ENCODE peak calls at places on chromosomes 13 and 19, in six cellular contexts. One of them, this sample, is unnamed.

GRCh38 chr19:46478356-46478986 is 7.1 kb upstream of the PNMA8A start:
- DNase-seq in sigmoid colon: no peak
- DNase-seq in ovary: no peak
- DNase-seq in breast epithelium: no peak
- DNase-seq in lower leg skin: no peak
- DNase-seq in NB4: peak; percentile 49
- DNase-seq in this sample: no peak

GRCh38 chr19:40381321-40381720 is 8.7 kb downstream of the HIPK4 start:
- DNase-seq in ovary: no peak
- DNase-seq in NB4: no peak
- DNase-seq in breast epithelium: no peak
- DNase-seq in lower leg skin: no peak
- DNase-seq in sigmoid colon: no peak
- DNase-seq in this sample: no peak

GRCh38 chr19:7910321-7911161 is 4.1 kb upstream of the TGFBR3L start:
- DNase-seq in lower leg skin: no peak
- DNase-seq in sigmoid colon: no peak
- DNase-seq in ovary: no peak
- DNase-seq in breast epithelium: no peak
- DNase-seq in NB4: no peak
- DNase-seq in this sample: no peak

GRCh38 chr13:39376088-39376487 is 226.9 kb downstream of the LHFPL6 start:
- DNase-seq in NB4: no peak
- DNase-seq in sigmoid colon: no peak
- DNase-seq in breast epithelium: no peak
- DNase-seq in lower leg skin: no peak
- DNase-seq in ovary: no peak
- DNase-seq in this sample: no peak

GRCh38 chr19:33416307-33417215 is 43.1 kb downstream of the CEBPG start:
- DNase-seq in ovary: peak; percentile 50
- DNase-seq in NB4: peak; percentile 73
- DNase-seq in lower leg skin: no peak
- DNase-seq in sigmoid colon: peak; percentile 77
- DNase-seq in breast epithelium: no peak
- DNase-seq in this sample: peak; percentile 79

GRCh38 chr19:17431417-17431816 is 11.6 kb downstream of the MVB12A start:
- DNase-seq in NB4: no peak
- DNase-seq in ovary: no peak
- DNase-seq in sigmoid colon: no peak
- DNase-seq in breast epithelium: no peak
- DNase-seq in lower leg skin: no peak
- DNase-seq in this sample: no peak

GRCh38 chr19:43582495-43582894 is 6.9 kb downstream of the PINLYP start:
- DNase-seq in sigmoid colon: no peak
- DNase-seq in NB4: no peak
- DNase-seq in ovary: no peak
- DNase-seq in breast epithelium: no peak
- DNase-seq in lower leg skin: no peak
- DNase-seq in this sample: no peak

GRCh38 chr19:51694318-51695085 is 1.4 kb downstream of the SPACA6 start:
- DNase-seq in NB4: no peak
- DNase-seq in ovary: no peak
- DNase-seq in lower leg skin: no peak
- DNase-seq in breast epithelium: no peak
- DNase-seq in sigmoid colon: no peak
- DNase-seq in this sample: no peak

DNA sequence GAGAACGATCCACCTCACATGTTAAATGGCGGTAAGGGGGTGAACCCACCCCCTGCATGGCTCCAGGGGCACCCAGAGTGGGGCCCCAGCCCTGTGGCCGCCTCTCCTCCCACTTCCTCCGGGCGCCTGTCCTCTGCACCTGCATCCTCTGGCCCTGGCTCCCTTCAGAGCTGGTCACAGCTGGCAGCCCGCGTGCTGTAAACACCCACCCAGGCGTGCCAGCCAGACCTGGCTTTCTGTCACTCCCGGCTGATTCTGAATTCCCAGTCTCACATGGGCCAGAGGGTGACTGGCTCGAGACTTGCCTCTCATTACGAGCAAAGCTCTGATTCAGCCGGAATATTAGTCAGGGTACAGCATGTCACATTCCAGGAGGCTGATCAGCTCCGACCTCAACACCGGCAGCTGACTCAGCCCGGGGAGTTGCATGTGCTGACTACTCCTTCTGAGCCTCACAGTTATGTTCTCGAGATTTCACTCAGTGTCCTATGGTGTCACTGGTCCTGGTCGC is 75.1 kb downstream of the GNG7 start:
- DNase-seq in sigmoid colon: peak; percentile 84
- DNase-seq in lower leg skin: peak; percentile 93
- DNase-seq in NB4: peak; percentile 68
- DNase-seq in breast epithelium: peak; percentile 68
- DNase-seq in ovary: peak; percentile 65
- DNase-seq in this sample: no peak
- TF ChIP-seq POLR2A in sigmoid colon: no peak
- TF ChIP-seq POLR2A in lower leg skin: no peak
- TF ChIP-seq POLR2A in NB4: no peak
- TF ChIP-seq POLR2A in breast epithelium: no peak
- TF ChIP-seq POLR2A in ovary: no peak
- TF ChIP-seq POLR2A in this sample: no peak

GRCh38 chr19:1647664-1648155 is 4.7 kb downstream of the TCF3 start:
- DNase-seq in lower leg skin: no peak
- DNase-seq in sigmoid colon: no peak
- DNase-seq in NB4: no peak
- DNase-seq in breast epithelium: no peak
- DNase-seq in ovary: no peak
- DNase-seq in this sample: no peak
- TF ChIP-seq POLR2A in lower leg skin: no peak
- TF ChIP-seq POLR2A in sigmoid colon: no peak
- TF ChIP-seq POLR2A in NB4: no peak
- TF ChIP-seq POLR2A in breast epithelium: no peak
- TF ChIP-seq POLR2A in ovary: no peak
- TF ChIP-seq POLR2A in this sample: no peak

GRCh38 chr19:53553865-53554791 is 16.2 kb downstream of the ZNF331 start:
- DNase-seq in NB4: peak; percentile 44
- DNase-seq in ovary: peak; percentile 90
- DNase-seq in sigmoid colon: peak; percentile 97
- DNase-seq in lower leg skin: peak; percentile 74
- DNase-seq in breast epithelium: peak; percentile 77
- DNase-seq in this sample: peak; percentile 95
- TF ChIP-seq POLR2A in NB4: no peak
- TF ChIP-seq POLR2A in ovary: peak; percentile 74
- TF ChIP-seq POLR2A in sigmoid colon: no peak
- TF ChIP-seq POLR2A in lower leg skin: no peak
- TF ChIP-seq POLR2A in breast epithelium: no peak
- TF ChIP-seq POLR2A in this sample: peak; percentile 43

GRCh38 chr19:5904302-5905071 is at the start of gene VMAC:
- DNase-seq in ovary: peak; percentile 100
- DNase-seq in sigmoid colon: peak; percentile 100
- DNase-seq in NB4: peak; percentile 99
- DNase-seq in lower leg skin: peak; percentile 100
- DNase-seq in breast epithelium: peak; percentile 100
- DNase-seq in this sample: peak; percentile 100
- TF ChIP-seq POLR2A in ovary: peak; percentile 26
- TF ChIP-seq POLR2A in sigmoid colon: no peak
- TF ChIP-seq POLR2A in NB4: peak; percentile 64
- TF ChIP-seq POLR2A in lower leg skin: no peak
- TF ChIP-seq POLR2A in breast epithelium: no peak
- TF ChIP-seq POLR2A in this sample: no peak

DNA sequence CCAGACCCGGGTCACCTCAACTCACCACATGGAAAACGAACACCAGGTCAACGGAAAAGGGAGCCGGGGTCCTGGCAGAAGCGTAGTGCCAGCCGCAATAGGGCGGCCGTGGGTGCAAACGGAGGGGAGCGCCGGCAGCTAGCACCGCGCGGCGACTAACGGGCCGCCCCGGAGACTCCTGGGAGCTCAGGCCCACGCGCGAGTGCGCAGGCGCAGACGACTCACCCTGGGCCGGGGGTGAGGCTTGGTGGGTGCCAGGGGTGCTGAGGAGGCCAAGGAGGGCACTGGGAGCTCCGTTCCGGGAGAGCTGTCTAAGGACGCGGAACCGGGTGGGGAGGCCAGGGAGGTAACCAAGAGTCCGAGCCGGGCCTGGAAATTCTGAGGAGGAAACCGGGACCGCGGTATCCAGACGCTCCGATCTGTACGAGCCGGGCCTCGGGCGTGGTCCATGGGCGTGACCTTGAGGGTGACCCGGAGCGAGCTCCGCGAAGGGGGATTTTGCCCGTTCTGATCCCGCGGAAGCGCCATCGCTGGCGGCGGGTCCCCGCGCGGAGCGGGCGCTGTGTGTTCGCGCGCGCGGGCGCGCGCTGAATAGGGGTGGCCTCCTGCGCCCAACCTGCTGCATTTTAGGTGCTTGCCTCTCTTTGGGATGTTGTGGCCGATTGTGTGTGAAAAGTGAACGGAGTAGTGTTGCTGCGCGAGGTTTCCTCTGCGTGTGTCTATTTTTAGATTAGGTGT is at the start of gene ZNF382:
- DNase-seq in sigmoid colon: peak; percentile 82
- DNase-seq in ovary: peak; percentile 73
- DNase-seq in NB4: peak; percentile 76
- DNase-seq in lower leg skin: peak; percentile 15
- DNase-seq in breast epithelium: peak; percentile 59
- DNase-seq in this sample: peak; percentile 93
- TF ChIP-seq POLR2A in sigmoid colon: peak; percentile 38
- TF ChIP-seq POLR2A in ovary: no peak
- TF ChIP-seq POLR2A in NB4: peak; percentile 41
- TF ChIP-seq POLR2A in lower leg skin: no peak
- TF ChIP-seq POLR2A in breast epithelium: no peak
- TF ChIP-seq POLR2A in this sample: peak; percentile 87

DNA sequence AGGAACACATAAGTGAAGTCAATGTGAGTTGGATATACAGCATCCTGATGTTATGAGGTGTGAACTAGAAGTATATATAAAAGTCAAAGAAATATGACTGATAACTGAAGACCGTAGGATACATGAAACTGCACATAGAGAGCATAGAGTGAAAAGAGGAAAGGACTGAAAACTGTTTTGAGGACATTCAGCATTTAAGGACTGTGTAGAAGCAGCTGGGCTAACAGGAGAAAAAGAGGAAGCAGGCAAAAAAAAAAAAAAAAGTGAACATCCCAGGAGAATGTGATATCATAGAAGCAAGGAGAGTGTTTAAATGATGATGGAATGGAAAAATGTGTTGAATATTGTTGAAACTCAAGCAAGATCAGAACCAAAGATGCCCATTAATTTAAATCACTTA is 363.5 kb downstream of the PCDH20 start:
- DNase-seq in ovary: no peak
- DNase-seq in sigmoid colon: no peak
- DNase-seq in lower leg skin: no peak
- DNase-seq in breast epithelium: no peak
- DNase-seq in NB4: peak; percentile 4
- DNase-seq in this sample: no peak
- TF ChIP-seq POLR2A in ovary: no peak
- TF ChIP-seq POLR2A in sigmoid colon: no peak
- TF ChIP-seq POLR2A in lower leg skin: no peak
- TF ChIP-seq POLR2A in breast epithelium: no peak
- TF ChIP-seq POLR2A in NB4: no peak
- TF ChIP-seq POLR2A in this sample: no peak

GRCh38 chr13:94177041-94177440 is 302.4 kb downstream of the DCT start:
- DNase-seq in lower leg skin: no peak
- DNase-seq in ovary: no peak
- DNase-seq in NB4: no peak
- DNase-seq in breast epithelium: no peak
- DNase-seq in sigmoid colon: no peak
- DNase-seq in this sample: no peak
- TF ChIP-seq POLR2A in lower leg skin: no peak
- TF ChIP-seq POLR2A in ovary: no peak
- TF ChIP-seq POLR2A in NB4: no peak
- TF ChIP-seq POLR2A in breast epithelium: no peak
- TF ChIP-seq POLR2A in sigmoid colon: no peak
- TF ChIP-seq POLR2A in this sample: no peak

DNA sequence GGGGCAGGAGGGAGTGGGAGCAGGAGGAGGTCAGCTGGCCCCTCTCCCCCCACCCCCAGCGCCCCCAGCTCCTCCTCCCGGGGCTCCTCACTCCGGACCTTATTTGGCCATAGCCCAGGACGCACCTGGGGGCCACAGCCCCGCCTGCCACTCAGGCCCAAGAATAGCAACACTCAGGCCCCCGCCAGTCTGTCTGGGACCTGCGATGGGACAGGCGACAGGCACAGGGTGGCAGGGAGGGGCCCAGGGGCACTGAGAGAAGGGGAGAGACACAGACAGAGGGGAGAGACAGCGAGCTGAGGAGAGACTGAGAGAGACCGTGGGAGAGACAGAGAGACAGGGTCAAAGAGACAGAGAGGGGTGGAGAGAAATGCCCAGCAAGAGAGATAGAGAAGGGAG is 10.2 kb downstream of the JOSD2 start:
- DNase-seq in breast epithelium: no peak
- DNase-seq in ovary: no peak
- DNase-seq in sigmoid colon: no peak
- DNase-seq in NB4: no peak
- DNase-seq in lower leg skin: no peak
- DNase-seq in this sample: no peak
- TF ChIP-seq POLR2A in breast epithelium: no peak
- TF ChIP-seq POLR2A in ovary: no peak
- TF ChIP-seq POLR2A in sigmoid colon: no peak
- TF ChIP-seq POLR2A in NB4: no peak
- TF ChIP-seq POLR2A in lower leg skin: no peak
- TF ChIP-seq POLR2A in this sample: no peak

DNA sequence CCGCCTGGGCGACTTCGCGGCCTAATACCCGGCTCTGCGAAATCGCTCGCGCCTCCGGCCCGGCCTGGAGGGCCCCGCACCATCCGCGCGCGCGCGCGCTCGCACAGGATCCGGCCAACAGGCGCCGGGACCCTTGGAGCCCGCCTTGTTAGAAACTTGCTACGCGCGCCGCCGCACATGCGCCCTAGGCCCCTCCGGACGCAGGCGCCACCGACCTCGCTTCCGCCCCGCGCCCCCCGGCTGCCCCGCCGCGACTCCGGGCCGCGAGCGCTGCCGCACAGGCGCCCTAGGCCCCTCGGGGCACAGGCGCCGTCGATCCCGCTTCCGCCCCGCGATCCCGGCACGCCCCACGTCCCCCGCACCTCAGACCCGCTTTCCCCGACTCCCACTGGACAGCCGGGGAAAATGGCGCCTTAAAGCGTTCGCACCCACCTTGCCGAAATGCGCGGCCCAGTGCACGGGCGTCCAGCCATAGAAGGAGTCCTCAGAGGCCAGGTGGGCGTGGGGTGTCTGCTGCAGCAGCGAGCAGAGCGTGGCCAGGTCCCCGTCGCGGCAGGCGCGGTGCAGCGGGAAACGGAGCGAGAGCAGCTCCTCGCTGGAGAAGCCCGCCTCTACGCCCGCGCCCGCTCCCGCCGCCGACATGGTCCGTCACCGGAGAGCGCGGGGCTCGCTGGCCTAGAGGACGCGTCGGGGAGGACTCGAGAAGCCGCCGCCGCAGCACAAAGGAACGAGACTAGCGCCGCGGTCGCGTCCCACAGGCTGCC is 394 bp downstream of the ANKRD10 start:
- DNase-seq in lower leg skin: peak; percentile 65
- DNase-seq in breast epithelium: no peak
- DNase-seq in NB4: peak; percentile 94
- DNase-seq in ovary: peak; percentile 76
- DNase-seq in sigmoid colon: peak; percentile 90
- DNase-seq in this sample: peak; percentile 91
- TF ChIP-seq POLR2A in lower leg skin: peak; percentile 56
- TF ChIP-seq POLR2A in breast epithelium: peak; percentile 53
- TF ChIP-seq POLR2A in NB4: peak; percentile 74
- TF ChIP-seq POLR2A in ovary: peak; percentile 69
- TF ChIP-seq POLR2A in sigmoid colon: peak; percentile 45
- TF ChIP-seq POLR2A in this sample: peak; percentile 56

GRCh38 chr19:35963514-35963913 is 27.3 kb downstream of the LRFN3 start:
- DNase-seq in sigmoid colon: no peak
- DNase-seq in ovary: no peak
- DNase-seq in breast epithelium: no peak
- DNase-seq in lower leg skin: no peak
- DNase-seq in NB4: peak; percentile 46
- DNase-seq in this sample: peak; percentile 34

GRCh38 chr19:35966771-35967170 is 28.2 kb upstream of the SDHAF1 start:
- DNase-seq in breast epithelium: no peak
- DNase-seq in lower leg skin: no peak
- DNase-seq in sigmoid colon: no peak
- DNase-seq in ovary: no peak
- DNase-seq in NB4: no peak
- DNase-seq in this sample: no peak
- TF ChIP-seq POLR2A in breast epithelium: no peak
- TF ChIP-seq POLR2A in lower leg skin: no peak
- TF ChIP-seq POLR2A in sigmoid colon: no peak
- TF ChIP-seq POLR2A in ovary: no peak
- TF ChIP-seq POLR2A in NB4: no peak
- TF ChIP-seq POLR2A in this sample: no peak

This sample was measured in erythroblast.